ENCODE peak calls at places on chromosome 1, in eight cellular contexts. K is colonic mucosa; B is breast epithelium; H is substantia nigra; R is CD4-positive, alpha-beta T cell; M is GM23248; G is left lung; O is heart right ventricle. W is an unnamed sample.

GRCh38 chr1:51281807-51282206 is 45.7 kb downstream of the RNF11 start:
- DNase-seq in B (no peak), O (no peak), G (no peak), R (no peak), K (no peak), H (no peak), M (no peak), W (no peak)

GRCh38 chr1:83857108-83857507 is 141.8 kb downstream of the TTLL7 start:
- DNase-seq in G (no peak), H (no peak), K (no peak), O (no peak), M (peak; percentile 61), B (no peak), R (no peak), W (no peak)

GRCh38 chr1:212774584-212774983 is 17.0 kb downstream of the NSL1 start:
- DNase-seq in H (no peak), R (no peak), B (no peak), M (peak; percentile 36), K (no peak), G (no peak), O (no peak), W (no peak)

GRCh38 chr1:55781944-55782482 is 566.8 kb upstream of the USP24 start:
- DNase-seq in O (peak; percentile 30), G (no peak), M (peak; percentile 80), K (peak; percentile 22), R (no peak), H (no peak), B (no peak), W (no peak)

GRCh38 chr1:167456500-167456899 is 61.8 kb downstream of the CD247 start:
- DNase-seq in B (no peak), H (no peak), R (no peak), G (no peak), K (no peak), M (no peak), O (no peak), W (no peak)

GRCh38 chr1:231705860-231706553 is 79.4 kb downstream of the DISC1 start:
- DNase-seq in K (no peak), O (no peak), G (no peak), B (no peak), H (no peak), M (no peak), R (no peak), W (no peak)

GRCh38 chr1:53449026-53449425 is 10.2 kb upstream of the DMRTB1 start:
- DNase-seq in K (no peak), O (no peak), B (no peak), R (no peak), H (no peak), G (no peak), M (peak; percentile 78), W (no peak)

GRCh38 chr1:161981126-161981525 is 42.5 kb downstream of the OLFML2B start:
- DNase-seq in O (no peak), G (no peak), H (no peak), M (no peak), R (no peak), K (no peak), B (no peak), W (no peak)

GRCh38 chr1:23431431-23431830 is 6.9 kb upstream of the TCEA3 start:
- DNase-seq in H (no peak), R (no peak), B (no peak), M (no peak), O (no peak), G (no peak), K (no peak), W (no peak)

GRCh38 chr1:8651962-8652361 is 165.5 kb downstream of the RERE start:
- DNase-seq in B (no peak), K (no peak), R (no peak), H (no peak), G (no peak), M (no peak), O (no peak), W (no peak)

DNA sequence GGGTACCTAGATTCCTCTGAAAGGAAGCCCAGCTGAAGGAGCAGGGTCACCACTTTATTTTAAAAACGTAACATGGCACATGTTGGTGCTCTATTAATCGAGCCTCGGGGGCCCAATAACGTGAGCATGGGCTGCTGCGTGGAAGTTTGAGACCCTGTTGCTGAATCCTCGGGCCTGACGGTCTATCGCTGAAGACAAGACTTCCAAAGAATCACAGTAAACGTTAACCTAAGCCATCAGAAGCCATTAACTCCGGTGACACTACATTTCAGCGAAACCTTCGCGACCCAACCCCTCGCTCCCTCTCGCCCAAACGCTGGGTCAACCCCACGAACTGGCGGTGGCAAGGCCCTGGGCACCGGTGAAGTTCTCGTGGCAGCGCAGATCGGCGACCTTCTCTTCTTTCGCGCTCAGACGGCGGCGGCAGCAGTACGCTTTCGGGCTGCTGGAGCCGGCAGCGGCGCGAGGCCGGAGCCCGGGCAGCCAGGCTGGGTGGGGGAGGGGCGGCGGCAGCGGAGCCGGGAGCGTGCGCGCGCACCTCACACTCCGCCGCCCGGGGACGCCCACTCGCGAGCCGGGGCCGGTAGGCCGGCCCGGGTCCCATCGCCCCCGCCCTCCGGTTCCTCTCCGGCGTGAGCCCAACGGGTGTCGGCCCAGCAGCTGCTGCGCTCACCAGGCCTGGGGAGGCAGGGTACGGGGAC is 818 bp upstream of the MAN1A2 start:
- DNase-seq in G (peak; percentile 85), M (peak; percentile 90), O (peak; percentile 84), B (peak; percentile 82), K (peak; percentile 83), H (peak; percentile 71), R (peak; percentile 79), W (peak; percentile 77)
- H3K27ac ChIP-seq in G (peak overlapping the region; percentile 98), M (peak overlapping the region; percentile 77), O (peak overlapping the region; percentile 99), B (peak overlapping the region; percentile 98), K (peak overlapping the region; percentile 100), H (peak overlapping the region; percentile 89), R (peak overlapping the region; percentile 64), W (peak overlapping the region; percentile 69)

DNA sequence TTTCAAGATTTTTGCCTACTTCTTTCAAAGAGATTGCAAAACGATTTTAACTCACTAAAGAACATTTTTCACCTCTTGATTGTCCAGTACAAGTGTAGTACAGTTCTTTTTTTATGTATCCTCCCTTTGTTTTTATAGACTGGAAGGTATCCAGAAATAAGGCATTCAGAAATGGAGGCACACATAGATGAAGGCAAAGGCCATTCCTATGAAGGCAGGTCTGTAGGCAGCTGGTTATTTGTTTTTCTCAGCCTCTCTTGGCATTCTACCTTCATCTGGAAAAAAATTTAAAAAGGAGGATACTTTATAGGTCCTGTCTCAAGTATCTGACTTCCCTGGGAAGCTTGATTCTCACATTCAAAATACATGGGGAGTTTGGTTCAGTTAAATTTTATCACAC is 18.6 kb upstream of the SLC16A1 start:
- DNase-seq in R (no peak), H (no peak), G (no peak), K (no peak), O (no peak), B (no peak), M (no peak), W (no peak)
- H3K27ac ChIP-seq in R (no peak overlapping the region), H (no peak overlapping the region), G (no peak overlapping the region), K (no peak overlapping the region), O (peak overlapping the region; percentile 62), B (no peak overlapping the region), M (no peak overlapping the region), W (no peak overlapping the region)

GRCh38 chr1:35561297-35561971 is 3.8 kb downstream of the NCDN start:
- DNase-seq in R (no peak), B (no peak), M (no peak), K (no peak), O (no peak), H (no peak), G (no peak), W (no peak)
- H3K27ac ChIP-seq in R (no peak overlapping the region), B (peak overlapping the region; percentile 41), M (no peak overlapping the region), K (no peak overlapping the region), O (peak overlapping the region; percentile 48), H (peak overlapping the region; percentile 82), G (no peak overlapping the region), W (no peak overlapping the region)

DNA sequence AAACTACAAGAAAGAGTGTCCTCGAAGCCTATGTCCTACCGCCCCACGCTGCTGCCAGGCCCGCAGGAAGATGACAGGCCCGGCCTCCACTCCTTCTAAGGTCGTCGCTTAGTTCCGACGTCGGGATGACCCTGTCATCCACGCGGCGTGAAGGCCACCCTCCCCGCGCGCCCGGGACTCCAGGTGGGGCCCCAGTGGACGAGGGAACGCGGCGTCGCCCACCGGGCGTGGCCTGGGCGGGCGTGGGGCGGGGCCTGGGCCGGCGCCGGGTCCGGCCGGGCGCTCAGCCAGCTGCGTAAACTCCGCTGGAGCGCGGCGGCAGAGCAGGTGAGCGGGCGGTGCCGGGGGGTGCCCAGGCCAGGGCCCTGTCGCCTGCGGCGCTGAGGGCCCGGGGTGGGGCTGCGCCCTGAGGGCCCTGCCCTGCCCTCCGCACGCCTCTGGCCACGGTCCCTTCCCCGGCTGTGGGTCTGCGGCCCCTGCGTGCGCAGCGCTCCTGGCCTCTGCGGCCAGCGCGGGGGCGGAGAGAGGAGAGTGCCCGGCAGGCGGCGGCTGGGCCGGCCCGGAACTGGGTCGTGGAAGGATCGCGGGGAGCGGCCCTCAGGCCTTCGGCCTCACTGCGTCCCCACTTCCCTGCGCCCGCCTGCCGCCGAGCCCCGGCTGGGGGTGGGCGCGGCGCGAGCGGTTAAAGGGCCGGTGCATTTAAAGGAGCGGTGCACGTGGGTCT is at the start of gene PSEN2:
- DNase-seq in M (peak; percentile 82), G (peak; percentile 73), K (peak; percentile 84), B (peak; percentile 65), H (no peak), O (peak; percentile 71), R (peak; percentile 28), W (peak; percentile 86)
- H3K27ac ChIP-seq in M (no peak within 1 kb of the TSS), G (peak within 1 kb of the TSS; percentile 81), K (peak within 1 kb of the TSS; percentile 68), B (peak within 1 kb of the TSS; percentile 79), H (peak within 1 kb of the TSS; percentile 21), O (peak within 1 kb of the TSS; percentile 81), R (no peak within 1 kb of the TSS), W (peak within 1 kb of the TSS; percentile 14)

DNA sequence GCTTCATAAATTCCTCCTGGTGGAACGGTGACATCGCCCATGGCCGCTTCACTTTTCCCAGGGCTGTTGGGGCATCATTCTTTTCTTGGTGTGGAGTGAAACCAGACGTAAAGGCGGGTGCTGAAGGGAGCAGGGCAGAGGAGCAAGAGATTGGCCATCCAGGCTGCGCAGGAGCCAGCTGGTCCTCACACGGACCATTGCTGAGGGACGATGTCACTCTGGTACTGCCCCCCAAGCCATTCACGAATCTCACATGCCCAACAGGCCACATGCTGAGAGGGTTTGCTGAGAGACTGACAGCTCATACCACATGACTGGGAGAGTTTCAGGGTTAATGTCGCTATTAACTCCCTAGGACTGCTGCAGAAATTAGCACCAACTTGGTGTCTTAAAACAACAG is 10.5 kb upstream of the PKP1 start:
- DNase-seq in O (no peak), B (no peak), R (no peak), H (no peak), M (no peak), G (no peak), K (no peak), W (no peak)
- H3K27ac ChIP-seq in O (no peak overlapping the region), B (no peak overlapping the region), R (no peak overlapping the region), H (no peak overlapping the region), M (no peak overlapping the region), G (no peak overlapping the region), K (no peak overlapping the region), W (no peak overlapping the region)

GRCh38 chr1:186292875-186293274 is 82.2 kb downstream of the TPR start:
- DNase-seq in M (no peak), G (no peak), B (no peak), R (no peak), H (no peak), O (no peak), K (no peak), W (no peak)
- H3K27ac ChIP-seq in M (no peak overlapping the region), G (no peak overlapping the region), B (no peak overlapping the region), R (no peak overlapping the region), H (no peak overlapping the region), O (no peak overlapping the region), K (no peak overlapping the region), W (no peak overlapping the region)

GRCh38 chr1:46603481-46603857 is 599 bp downstream of the MKNK1 start:
- DNase-seq in B (no peak), K (no peak), M (no peak), H (no peak), R (no peak), G (no peak), O (no peak), W (no peak)
- H3K27ac ChIP-seq in B (peak overlapping the region; percentile 86), K (peak overlapping the region; percentile 73), M (no peak overlapping the region), H (peak overlapping the region; percentile 63), R (peak overlapping the region; percentile 46), G (peak overlapping the region; percentile 89), O (peak overlapping the region; percentile 92), W (no peak overlapping the region)

GRCh38 chr1:214404571-214405213 is 123.7 kb downstream of the SMYD2 start:
- DNase-seq in O (no peak), G (no peak), M (no peak), B (no peak), R (no peak), H (no peak), K (no peak), W (peak; percentile 36)
- H3K27ac ChIP-seq in O (no peak overlapping the region), G (peak overlapping the region; percentile 11), M (peak overlapping the region; percentile 1), B (peak overlapping the region; percentile 28), R (no peak overlapping the region), H (no peak overlapping the region), K (no peak overlapping the region), W (no peak overlapping the region)

W was measured in MM.1S.